ENCODE peak calls at places on chromosomes 11 and 22, in five cellular contexts. H, I, W, L and K are unnamed samples.

GRCh38 chr11:59216654-59217640 is 4.2 kb upstream of the MPEG1 start:
- DNase-seq in H (no peak), I (no peak), W (no peak), L (no peak), K (peak; percentile 11)

GRCh38 chr11:27293500-27294417 is 69.3 kb downstream of the CCDC34 start:
- DNase-seq in H (no peak), I (no peak), W (no peak), L (no peak), K (peak; percentile 43)

GRCh38 chr11:76163289-76163880 is 42.9 kb downstream of the WNT11 start:
- DNase-seq in H (no peak), I (no peak), W (no peak), L (no peak), K (no peak)

GRCh38 chr11:123577081-123577598 is 77.3 kb downstream of the SCN3B start:
- DNase-seq in H (peak; percentile 61), I (peak; percentile 77), W (peak; percentile 38), L (peak; percentile 71), K (peak; percentile 50)

GRCh38 chr11:23723861-23724260 is 773.0 kb upstream of the LUZP2 start:
- DNase-seq in H (no peak), I (no peak), W (no peak), L (no peak), K (no peak)

GRCh38 chr11:106482920-106483761 is 405.7 kb downstream of the AASDHPPT start:
- DNase-seq in H (no peak), I (no peak), W (peak; percentile 81), L (peak; percentile 9), K (no peak)

GRCh38 chr22:18101536-18101935 is 9.1 kb upstream of the TUBA8 start:
- DNase-seq in H (no peak), I (no peak), W (no peak), L (no peak), K (no peak)

GRCh38 chr11:67498544-67498972 is 6.6 kb downstream of the PITPNM1 start:
- DNase-seq in H (no peak), I (peak; percentile 50), W (no peak), L (no peak), K (no peak)

GRCh38 chr11:131686836-131687235 is 316.4 kb downstream of the NTM start:
- DNase-seq in H (no peak), I (no peak), W (no peak), L (no peak), K (no peak)

GRCh38 chr11:9651481-9651880 is 12.4 kb upstream of the SWAP70 start:
- DNase-seq in H (no peak), I (no peak), W (no peak), L (no peak), K (peak; percentile 28)

GRCh38 chr22:49824936-49825335 is 2.7 kb downstream of the BRD1 start:
- DNase-seq in H (no peak), I (no peak), W (peak; percentile 7), L (no peak), K (no peak)

GRCh38 chr11:5282652-5283051 is 12.9 kb upstream of the HBE1 start:
- DNase-seq in H (no peak), I (no peak), W (no peak), L (no peak), K (no peak)

GRCh38 chr11:33266418-33267215 is 9.4 kb downstream of the HIPK3 start:
- DNase-seq in H (no peak), I (peak; percentile 30), W (peak; percentile 87), L (no peak), K (no peak)

GRCh38 chr22:46129390-46130041 is 20.8 kb upstream of the PPARA start:
- DNase-seq in H (no peak), I (peak; percentile 82), W (no peak), L (no peak), K (no peak)

GRCh38 chr11:77471520-77472234 is 2.2 kb downstream of the PAK1 start:
- DNase-seq in H (no peak), I (no peak), W (no peak), L (peak; percentile 59), K (peak; percentile 97)

GRCh38 chr11:44766112-44766971 is 39.6 kb downstream of the TSPAN18 start:
- DNase-seq in H (no peak), I (peak; percentile 72), W (peak; percentile 94), L (peak; percentile 43), K (peak; percentile 68)

GRCh38 chr11:134853972-134854371 is 441.9 kb upstream of the B3GAT1 start:
- DNase-seq in H (no peak), I (no peak), W (no peak), L (no peak), K (no peak)

GRCh38 chr11:2511421-2512369 is 66.9 kb downstream of the KCNQ1 start:
- DNase-seq in H (no peak), I (no peak), W (no peak), L (no peak), K (no peak)

GRCh38 chr11:92302766-92303165 is 78.1 kb downstream of the FAT3 start:
- DNase-seq in H (no peak), I (no peak), W (peak; percentile 37), L (no peak), K (no peak)

GRCh38 chr11:128776434-128777284 is 82.8 kb downstream of the FLI1 start:
- DNase-seq in H (peak; percentile 35), I (peak; percentile 76), W (peak; percentile 51), L (peak; percentile 64), K (peak; percentile 20)

GRCh38 chr11:70552167-70552435 is 153.8 kb downstream of the CTTN start:
- DNase-seq in H (no peak), I (no peak), W (no peak), L (no peak), K (no peak)

GRCh38 chr11:61118004-61118403 is 15.7 kb downstream of the CD5 start:
- DNase-seq in H (no peak), I (no peak), W (no peak), L (no peak), K (no peak)

GRCh38 chr11:66001941-66002647 is at the start of the genes BANF1 and EIF1AD:
- DNase-seq in H (peak; percentile 93), I (peak; percentile 86), W (peak; percentile 99), L (peak; percentile 93), K (peak; percentile 97)
- H3K36me3 ChIP-seq in H (peaks cover 30% of the 10 kb centered on the region), I (peaks cover 60% of the 10 kb centered on the region), W (peaks cover 55% of the 10 kb centered on the region), L (peaks cover 31% of the 10 kb centered on the region), K (peaks cover 20% of the 10 kb centered on the region)

GRCh38 chr11:111743700-111744099 is 22.5 kb downstream of the PPP2R1B start:
- DNase-seq in H (no peak), I (no peak), W (no peak), L (no peak), K (no peak)
- H3K36me3 ChIP-seq in H (peaks cover 12% of the 10 kb centered on the region), I (peaks cover 97% of the 10 kb centered on the region), W (peaks cover 85% of the 10 kb centered on the region), L (peaks cover 3% of the 10 kb centered on the region), K (peaks cover 6% of the 10 kb centered on the region)

DNA sequence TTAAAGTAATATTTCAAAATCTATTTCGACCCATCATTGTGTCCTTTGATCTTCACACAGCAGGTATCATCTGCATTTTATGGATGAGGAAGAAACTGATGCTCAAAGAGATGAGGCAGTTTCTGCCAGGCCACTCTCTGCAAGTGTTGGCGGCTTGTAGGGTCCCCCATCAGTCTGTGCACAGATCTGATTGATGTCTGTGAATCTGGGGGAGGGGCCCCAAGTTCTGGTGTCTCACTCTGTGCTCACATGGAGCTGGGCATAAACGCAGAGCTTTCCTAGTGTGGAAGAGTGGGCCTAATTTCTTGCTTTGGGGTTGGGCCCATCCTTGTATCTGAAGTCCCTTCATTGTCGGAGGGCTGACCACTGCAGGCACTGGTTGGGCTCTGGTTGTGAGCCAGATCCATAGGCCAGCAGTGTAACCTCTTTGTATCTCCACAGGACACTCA is 1.6 kb upstream of the TRMT2A start:
- DNase-seq in H (no peak), I (no peak), W (no peak), L (no peak), K (no peak)
- H3K36me3 ChIP-seq in H (peaks cover 53% of the 10 kb centered on the region), I (peaks cover 61% of the 10 kb centered on the region), W (peaks cover 54% of the 10 kb centered on the region), L (peaks cover 26% of the 10 kb centered on the region), K (peaks cover 4% of the 10 kb centered on the region)

DNA sequence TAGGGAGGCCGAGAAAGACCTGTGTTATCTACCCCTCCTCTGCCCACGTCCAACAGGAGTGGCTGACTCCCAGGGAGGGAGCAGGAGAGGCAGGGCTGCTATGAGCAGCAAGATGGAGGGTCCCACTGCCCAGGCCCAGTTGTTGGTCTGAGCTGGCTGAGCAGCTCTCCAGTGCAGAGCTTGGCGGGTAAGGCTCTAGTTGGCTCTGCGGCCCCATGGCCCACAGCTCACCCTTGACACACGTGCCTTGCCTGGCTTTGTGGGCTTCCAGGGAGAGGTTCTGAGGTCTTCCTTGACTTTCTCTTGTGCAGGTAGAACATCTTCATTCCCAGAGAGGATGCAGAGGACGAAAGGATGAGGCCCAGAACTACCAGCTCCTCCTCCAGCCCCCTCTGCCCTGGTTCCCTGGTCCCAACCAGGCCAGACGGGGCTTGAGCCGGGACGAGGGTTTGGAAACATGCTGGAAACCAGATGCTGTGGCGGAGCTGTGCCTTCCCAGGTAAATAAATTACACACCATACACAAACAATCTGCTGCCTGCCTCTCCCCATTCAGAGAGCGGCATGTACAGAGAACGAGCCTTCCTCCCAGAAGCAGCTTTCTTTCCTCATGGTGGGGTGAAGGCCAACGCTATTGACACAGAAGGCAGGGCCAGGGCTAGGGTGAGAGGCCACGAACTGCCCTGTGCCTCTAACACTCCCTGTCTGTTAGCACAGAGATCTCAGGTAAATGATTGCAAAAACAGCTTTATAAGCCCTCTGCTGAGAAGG is 48.1 kb downstream of the DSCAML1 start:
- DNase-seq in H (no peak), I (no peak), W (no peak), L (no peak), K (peak; percentile 17)
- H3K36me3 ChIP-seq in H (no peaks in the 10 kb centered on the region), I (no peaks in the 10 kb centered on the region), W (no peaks in the 10 kb centered on the region), L (no peaks in the 10 kb centered on the region), K (no peaks in the 10 kb centered on the region)

GRCh38 chr11:65290448-65291165 is 24.1 kb upstream of the CDC42EP2 start:
- DNase-seq in H (no peak), I (peak; percentile 86), W (peak; percentile 100), L (peak; percentile 62), K (no peak)
- H3K36me3 ChIP-seq in H (peaks cover 38% of the 10 kb centered on the region), I (peaks cover 43% of the 10 kb centered on the region), W (peaks cover 38% of the 10 kb centered on the region), L (peaks cover 13% of the 10 kb centered on the region), K (peaks cover 3% of the 10 kb centered on the region)

GRCh38 chr11:3735827-3736226 is 61.5 kb downstream of the NUP98 start:
- DNase-seq in H (no peak), I (no peak), W (peak; percentile 36), L (no peak), K (no peak)
- H3K36me3 ChIP-seq in H (peaks cover 10% of the 10 kb centered on the region), I (peaks cover 98% of the 10 kb centered on the region), W (peaks cover 77% of the 10 kb centered on the region), L (peaks cover 50% of the 10 kb centered on the region), K (peaks cover 16% of the 10 kb centered on the region)